ENCODE peak calls at places on chromosome 21, in four cellular contexts. C is pancreas, L is prostate gland, V is Panc1. E is an unnamed sample.

GRCh38 chr21:29209696-29210095 is 79.3 kb downstream of the MAP3K7CL start:
- DNase-seq in C (no peak), L (no peak), V (no peak), E (no peak)

GRCh38 chr21:39029086-39029772 is 154.0 kb downstream of the PSMG1 start:
- DNase-seq in C (no peak), L (no peak), V (no peak), E (no peak)

GRCh38 chr21:30349572-30349971 is 1.2 kb upstream of the KRTAP23-1 start:
- DNase-seq in C (no peak), L (no peak), V (no peak), E (no peak)

GRCh38 chr21:25670726-25671125 is 31.7 kb downstream of the JAM2 start:
- DNase-seq in C (no peak), L (no peak), V (no peak), E (no peak)

GRCh38 chr21:40640427-40640826 is 206.5 kb downstream of the DSCAM start:
- DNase-seq in C (no peak), L (no peak), V (no peak), E (no peak)

GRCh38 chr21:17427831-17428483 is 84.9 kb upstream of the CXADR start:
- DNase-seq in C (no peak), L (no peak), V (no peak), E (no peak)

GRCh38 chr21:46459356-46460112 is 843 bp downstream of the DIP2A start:
- DNase-seq in C (peak; percentile 69), L (peak; percentile 31), V (no peak), E (no peak)

GRCh38 chr21:29196021-29196663 is 65.7 kb downstream of the MAP3K7CL start:
- DNase-seq in C (no peak), L (no peak), V (peak; percentile 87), E (peak; percentile 57)

GRCh38 chr21:35083246-35083645 is 34.1 kb upstream of the RUNX1 start:
- DNase-seq in C (no peak), L (no peak), V (no peak), E (no peak)

GRCh38 chr21:38688068-38688467 is 117.7 kb upstream of the ETS2 start:
- DNase-seq in C (no peak), L (no peak), V (no peak), E (no peak)

GRCh38 chr21:42523211-42523610 is 9.6 kb downstream of the SLC37A1 start:
- DNase-seq in C (no peak), L (no peak), V (no peak), E (no peak)

GRCh38 chr21:35796834-35797233 is 263.5 kb downstream of the SETD4 start:
- DNase-seq in C (no peak), L (no peak), V (no peak), E (no peak)

GRCh38 chr21:7933923-7934322 is 2587.5 kb upstream of the TPTE start:
- DNase-seq in C (no peak), L (no peak), V (no peak), E (no peak)
- H3K9me3 ChIP-seq in C (peaks cover 11% of the 10 kb centered on the region), L (no peaks in the 10 kb centered on the region), V (no peaks in the 10 kb centered on the region), E (peaks cover 24% of the 10 kb centered on the region)

GRCh38 chr21:44018813-44019567 is 6.9 kb downstream of the TRAPPC10 start:
- DNase-seq in C (no peak), L (no peak), V (no peak), E (no peak)

GRCh38 chr21:44019568-44019958 is 7.5 kb downstream of the TRAPPC10 start:
- DNase-seq in C (no peak), L (no peak), V (no peak), E (no peak)

GRCh38 chr21:44018127-44018526 is 6.0 kb downstream of the TRAPPC10 start:
- DNase-seq in C (no peak), L (no peak), V (no peak), E (no peak)

GRCh38 chr21:44020551-44020950 is 8.4 kb downstream of the TRAPPC10 start:
- DNase-seq in C (no peak), L (no peak), V (no peak), E (no peak)

GRCh38 chr21:44017601-44018000 is 5.5 kb downstream of the TRAPPC10 start:
- DNase-seq in C (no peak), L (no peak), V (no peak), E (no peak)
- H3K4me3 ChIP-seq in C (no peak overlapping the region), L (no peak overlapping the region), V (no peak overlapping the region), E (no peak overlapping the region)

GRCh38 chr21:43981871-43982210 is 30.3 kb upstream of the TRAPPC10 start:
- DNase-seq in C (no peak), L (no peak), V (no peak), E (no peak)
- TF ChIP-seq CTCF in C (no peak), L (no peak), V (no peak), E (no peak)

GRCh38 chr21:27277122-27277521 is 310.2 kb upstream of the ADAMTS5 start:
- DNase-seq in C (no peak), L (no peak), V (no peak), E (no peak)
- H3K9me3 ChIP-seq in C (no peaks in the 10 kb centered on the region), L (no peaks in the 10 kb centered on the region), V (no peaks in the 10 kb centered on the region), E (no peaks in the 10 kb centered on the region)

DNA sequence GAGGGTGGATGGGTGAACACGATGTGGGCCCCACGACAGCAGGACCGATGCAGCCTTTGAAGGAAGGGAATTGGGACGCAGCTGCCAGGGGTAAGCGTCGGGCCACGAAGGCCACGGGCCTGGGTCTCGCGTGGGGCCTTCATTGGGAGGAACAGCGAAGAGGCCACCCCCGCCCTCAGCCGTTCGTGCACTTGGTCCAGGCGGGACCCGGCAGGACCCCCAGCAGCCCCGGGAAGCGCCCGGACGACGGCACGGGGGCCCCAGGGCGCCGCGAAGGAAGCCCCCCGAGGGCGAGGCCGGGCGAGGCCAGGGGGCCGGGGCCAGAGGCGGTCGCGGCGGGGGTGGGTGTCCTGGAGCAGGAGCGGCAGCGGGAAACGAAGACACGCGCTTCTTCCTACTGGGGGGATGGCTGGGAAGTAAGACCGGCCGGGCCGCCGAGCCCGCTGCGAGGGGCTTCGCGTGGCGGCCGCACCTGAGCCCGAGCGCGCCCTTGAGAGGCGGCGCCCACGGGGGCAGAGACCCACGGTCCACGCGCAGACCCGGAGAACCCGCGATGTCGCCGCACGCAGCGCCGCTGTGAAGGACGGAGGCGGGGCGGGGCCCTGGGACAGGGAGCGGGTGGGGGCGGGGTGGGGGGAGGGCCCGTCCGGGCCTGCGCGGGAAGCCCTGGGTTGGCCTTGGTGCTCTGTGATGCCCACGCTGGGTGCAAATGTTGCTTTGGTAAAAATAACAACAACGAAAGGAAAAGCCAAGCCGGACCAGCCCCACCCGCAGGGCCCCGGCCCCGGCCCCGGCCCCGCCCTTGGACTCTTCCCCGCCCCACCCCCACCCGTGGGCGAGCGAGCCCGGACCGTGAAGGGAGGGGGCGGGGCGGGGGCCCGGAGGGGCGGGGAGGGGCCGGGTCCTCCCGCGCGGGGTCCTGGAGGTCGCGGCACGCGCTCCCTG is 56.0 kb upstream of the ADARB1 start:
- DNase-seq in C (peak; percentile 54), L (no peak), V (no peak), E (no peak)
- H3K4me3 ChIP-seq in C (peak overlapping the region; percentile 38), L (peak overlapping the region; percentile 41), V (peak overlapping the region; percentile 22), E (peak overlapping the region; percentile 8)

DNA sequence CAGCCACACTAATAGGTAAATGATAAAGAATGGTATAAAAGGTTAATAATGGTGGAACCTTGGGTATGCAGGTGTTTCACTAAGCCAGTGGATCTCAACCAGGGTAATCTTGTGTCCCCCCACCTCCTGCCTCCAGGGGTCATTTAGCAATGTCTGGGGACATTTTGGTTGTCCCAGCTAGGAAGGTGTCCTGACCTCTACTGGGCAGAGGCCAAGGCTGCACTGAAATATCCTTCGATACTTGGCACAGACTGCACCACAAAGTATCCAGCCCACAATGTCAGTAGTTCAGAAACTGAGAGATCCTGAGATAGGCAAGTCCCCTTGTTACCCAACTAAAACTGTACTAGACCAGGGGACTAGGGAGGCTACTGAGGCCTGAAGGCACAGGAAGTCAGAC is 113.6 kb upstream of the TIAM1 start:
- DNase-seq in C (no peak), L (no peak), V (no peak), E (no peak)
- TF ChIP-seq CTCF in C (no peak), L (no peak), V (no peak), E (no peak)

DNA sequence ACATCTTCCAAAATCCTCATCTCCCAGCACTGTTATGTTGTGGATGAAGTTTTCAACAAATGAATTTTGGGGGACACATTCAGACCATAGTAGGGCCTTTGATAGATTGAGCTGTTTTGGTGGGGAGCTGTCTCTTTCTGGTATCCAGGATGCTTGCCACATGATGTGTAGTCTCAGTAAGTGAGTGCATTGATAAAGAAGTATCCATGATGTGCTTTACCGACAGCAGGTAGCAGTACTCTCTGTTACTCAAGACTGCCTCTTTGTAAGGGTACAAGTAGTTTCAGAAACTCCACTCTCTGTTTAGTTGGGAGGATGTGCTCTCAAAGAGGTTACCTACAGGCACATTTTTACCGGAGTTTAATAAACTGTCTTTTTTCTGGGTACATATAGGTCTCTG is 26.5 kb downstream of the DYRK1A start:
- DNase-seq in C (no peak), L (no peak), V (no peak), E (no peak)
- H3K9me3 ChIP-seq in C (no peaks in the 10 kb centered on the region), L (no peaks in the 10 kb centered on the region), V (no peaks in the 10 kb centered on the region), E (no peaks in the 10 kb centered on the region)

GRCh38 chr21:33546076-33546475 is 3.2 kb downstream of the SON start:
- DNase-seq in C (no peak), L (no peak), V (no peak), E (no peak)
- H3K4me3 ChIP-seq in C (no peak overlapping the region), L (no peak overlapping the region), V (peak overlapping the region; percentile 96), E (no peak overlapping the region)

GRCh38 chr21:44442266-44443125 is 12.8 kb upstream of the LRRC3 start:
- DNase-seq in C (no peak), L (no peak), V (no peak), E (no peak)

GRCh38 chr21:44443291-44443890 is 11.9 kb upstream of the LRRC3 start:
- DNase-seq in C (peak; percentile 31), L (no peak), V (no peak), E (no peak)

GRCh38 chr21:44443891-44444285 is 11.4 kb upstream of the LRRC3 start:
- DNase-seq in C (no peak), L (no peak), V (no peak), E (no peak)

GRCh38 chr21:44445413-44445812 is 9.9 kb upstream of the LRRC3 start:
- DNase-seq in C (no peak), L (no peak), V (no peak), E (no peak)

DNA sequence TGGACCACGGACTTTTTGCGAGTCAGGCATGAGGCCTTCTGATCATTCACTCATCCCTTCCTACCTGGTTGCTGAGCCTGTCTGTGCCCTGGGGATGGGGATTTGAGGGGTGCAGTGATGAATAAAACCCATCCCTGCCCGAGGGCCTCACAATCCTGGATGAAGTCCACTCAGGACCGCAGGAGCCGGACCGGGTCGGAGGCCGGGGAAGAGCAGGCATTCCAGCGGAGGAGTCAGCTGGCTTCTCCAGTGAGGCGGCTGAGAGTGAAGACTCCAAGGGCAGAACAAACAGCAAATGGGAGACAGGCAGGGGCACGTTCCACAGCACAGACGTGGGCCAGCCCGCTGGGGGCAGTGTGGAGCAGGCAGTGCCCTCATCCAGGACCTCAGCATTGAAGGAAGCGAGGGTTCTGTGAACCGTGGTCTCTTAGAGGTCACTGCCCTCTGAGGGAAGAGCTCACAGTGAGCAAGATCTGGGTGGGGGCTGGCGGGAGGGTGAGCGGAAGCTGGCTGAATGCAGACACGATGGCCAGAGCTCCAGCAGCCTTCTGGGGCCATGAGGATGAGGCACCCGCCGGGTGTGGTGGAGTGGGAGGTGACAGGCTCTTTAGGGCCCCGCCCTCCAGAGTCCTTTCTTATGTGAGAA is 10.9 kb upstream of the LRRC3 start:
- DNase-seq in C (no peak), L (no peak), V (no peak), E (no peak)
- TF ChIP-seq CTCF in C (no peak), L (no peak), V (peak; percentile 52), E (no peak)

DNA sequence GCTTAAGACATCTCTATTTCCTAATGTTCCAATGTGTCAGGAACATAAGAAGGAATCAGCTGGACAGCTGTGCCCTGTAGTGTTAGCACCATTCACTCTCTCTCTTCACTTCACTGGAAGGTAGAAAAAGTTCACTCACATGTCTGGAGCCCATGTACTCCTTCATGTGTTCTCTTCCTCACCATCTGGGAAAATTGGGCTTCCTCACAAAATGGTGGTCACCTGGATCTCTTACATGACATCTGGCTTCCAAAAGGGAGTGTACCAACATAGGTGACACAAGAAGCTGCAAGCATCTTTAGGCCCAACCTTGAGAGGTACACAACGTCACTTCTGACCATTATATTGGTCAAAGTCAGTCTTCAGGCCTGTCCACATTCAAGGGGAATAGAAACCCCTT is 882.6 kb downstream of the LTN1 start:
- DNase-seq in C (no peak), L (no peak), V (no peak), E (no peak)
- H3K9me3 ChIP-seq in C (no peaks in the 10 kb centered on the region), L (no peaks in the 10 kb centered on the region), V (no peaks in the 10 kb centered on the region), E (no peaks in the 10 kb centered on the region)